ENCODE peak calls at places on chromosomes 4 and X, in four cellular contexts. Q is activated CD8-positive, alpha-beta T cell treated with anti-CD3 and anti-CD28 coated beads for 36 hours; L is nephron progenitor cell; E is spleen. M is an unnamed sample.
A peak's percentile ranks its signal among the peaks of the same experiment; 100 is the strongest.

GRCh38 chr4:22643952-22644351 is 48.8 kb upstream of the GBA3 start:
- DNase-seq in Q (no peak), E (no peak), L (no peak), M (no peak)

GRCh38 chr4:19514276-19515070 is 737.2 kb upstream of the SLIT2 start:
- DNase-seq in Q (no peak), E (no peak), L (no peak), M (no peak)

GRCh38 chr4:43394976-43395375 is 502.5 kb downstream of the GRXCR1 start:
- DNase-seq in Q (no peak), L (no peak), E (no peak), M (no peak)

GRCh38 chr4:168769857-168770256 is 240.2 kb downstream of the CBR4 start:
- DNase-seq in Q (no peak), L (no peak), E (no peak), M (no peak)

GRCh38 chr4:108906006-108906405 is 143.2 kb upstream of the ETNPPL start:
- DNase-seq in E (no peak), L (no peak), Q (no peak), M (no peak)

GRCh38 chrX:7586126-7586525 is 256.8 kb upstream of the VCX start:
- DNase-seq in E (no peak), L (peak; percentile 11), Q (no peak), M (peak; percentile 18)

GRCh38 chrX:76172325-76172887 is 456 bp upstream of the PBDC1 start:
- DNase-seq in L (no peak), Q (no peak), E (no peak), M (no peak)

GRCh38 chrX:40471965-40472648 is 108.7 kb upstream of the ATP6AP2 start:
- DNase-seq in Q (peak; percentile 42), L (peak; percentile 21), E (no peak), M (peak; percentile 28)

GRCh38 chr4:31580843-31581242 is 860.7 kb downstream of the PCDH7 start:
- DNase-seq in E (no peak), Q (no peak), L (no peak), M (no peak)

GRCh38 chr4:94798808-94799207 is 41.1 kb downstream of the BMPR1B start:
- DNase-seq in L (no peak), E (no peak), Q (no peak), M (no peak)

GRCh38 chr4:82984459-82984858 is 26.2 kb downstream of the LIN54 start:
- DNase-seq in L (no peak), E (no peak), Q (peak; percentile 38), M (no peak)

GRCh38 chr4:33104190-33104773 is 2384.1 kb downstream of the PCDH7 start:
- DNase-seq in Q (no peak), E (no peak), L (no peak), M (peak; percentile 5)

GRCh38 chr4:3871181-3871852 is 105.1 kb downstream of the ADRA2C start:
- DNase-seq in L (peak; percentile 83), Q (peak; percentile 57), E (peak; percentile 83), M (no peak)

GRCh38 chr4:74675673-74676279 is 118.5 kb downstream of the BTC start:
- DNase-seq in Q (peak; percentile 4), L (peak; percentile 31), E (no peak), M (peak; percentile 41)

GRCh38 chr4:15779336-15779735 is 1.2 kb downstream of the CD38 start:
- DNase-seq in Q (peak; percentile 16), L (peak; percentile 32), E (no peak), M (no peak)

GRCh38 chr4:168386002-168386401 is 67.5 kb upstream of the DDX60 start:
- DNase-seq in L (no peak), E (peak; percentile 23), Q (no peak), M (no peak)

GRCh38 chrX:22097295-22097694 is 65.2 kb downstream of the PHEX start:
- DNase-seq in L (no peak), Q (no peak), E (no peak), M (no peak)

GRCh38 chr4:54677416-54677815 is 19.7 kb downstream of the KIT start:
- DNase-seq in L (no peak), Q (no peak), E (no peak), M (no peak)

GRCh38 chrX:141220342-141221008 is 21.8 kb downstream of the SPANXC start:
- DNase-seq in E (no peak), Q (no peak), L (no peak), M (no peak)

GRCh38 chr4:172596206-172596605 is 572.4 kb upstream of the GALNT7 start:
- DNase-seq in L (no peak), Q (no peak), E (no peak), M (no peak)

GRCh38 chrX:136168929-136169735 is 21.8 kb downstream of the FHL1 start:
- DNase-seq in L (peak; percentile 41), Q (no peak), E (no peak), M (no peak)

GRCh38 chrX:56792270-56793111 is 63.4 kb downstream of the NBDY start:
- DNase-seq in Q (no peak), L (no peak), E (no peak), M (no peak)

GRCh38 chr4:3311489-3312171 is 18.8 kb downstream of the RGS12 start:
- DNase-seq in L (no peak), E (peak; percentile 27), Q (no peak), M (no peak)

GRCh38 chr4:185282968-185283367 is 73.6 kb downstream of the SNX25 start:
- DNase-seq in L (no peak), E (no peak), Q (no peak), M (no peak)

GRCh38 chr4:74370912-74371311 is 6.0 kb downstream of the EREG start:
- DNase-seq in E (no peak), L (peak; percentile 29), Q (peak; percentile 41), M (peak; percentile 42)

GRCh38 chr4:53183754-53184153 is 182.1 kb downstream of the SCFD2 start:
- DNase-seq in L (no peak), Q (no peak), E (no peak), M (no peak)

GRCh38 chrX:102964941-102965340 is 27.9 kb downstream of the RAB40AL start:
- DNase-seq in Q (no peak), E (no peak), L (no peak), M (no peak)

GRCh38 chrX:52425710-52426245 is 57.0 kb downstream of the XAGE2 start:
- DNase-seq in L (no peak), Q (no peak), E (no peak), M (no peak)

GRCh38 chr4:10092481-10093272 is 23.9 kb downstream of the WDR1 start:
- DNase-seq in E (peak; percentile 72), L (no peak), Q (no peak), M (no peak)

GRCh38 chrX:42085836-42086235 is 162.5 kb upstream of the CASK start:
- DNase-seq in L (no peak), E (no peak), Q (no peak), M (no peak)

GRCh38 chr4:53925050-53925605 is 139.3 kb downstream of the CHIC2 start:
- DNase-seq in E (no peak), Q (no peak), L (no peak), M (no peak)

DNA sequence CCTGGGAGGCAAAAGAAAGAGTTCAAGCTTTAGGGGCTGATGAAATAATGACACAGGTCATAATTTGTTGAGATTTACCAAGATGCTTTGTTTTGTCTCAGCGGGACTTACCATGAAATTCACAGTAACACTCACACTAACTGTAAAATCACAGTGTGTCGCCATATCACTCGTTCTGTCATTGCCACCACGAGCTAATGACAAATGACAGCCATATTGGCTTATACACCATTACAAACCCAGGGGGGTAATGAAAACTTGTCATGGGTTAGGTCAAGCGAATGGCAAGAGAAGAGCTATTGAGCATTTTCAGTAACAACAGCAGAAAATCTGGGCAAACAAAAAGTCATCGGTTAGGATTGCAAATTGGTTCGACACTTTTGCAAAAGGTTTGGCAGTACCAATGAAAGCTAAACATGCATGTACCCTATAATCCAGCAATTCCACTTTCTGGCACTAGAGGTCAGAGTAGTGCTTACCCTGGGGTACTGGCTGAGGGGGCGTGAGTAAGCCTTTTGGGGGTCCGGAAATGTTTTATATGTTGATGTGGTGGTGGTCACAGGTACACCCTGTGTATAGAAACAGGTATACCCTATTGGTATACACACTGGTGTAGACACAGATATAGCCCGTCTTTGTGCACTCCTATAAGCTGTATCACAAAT is 83.9 kb upstream of the RAI2 start:
- DNase-seq in Q (peak; percentile 12), L (peak; percentile 13), E (no peak), M (peak; percentile 1)
- TF ChIP-seq CTCF in Q (peak; percentile 64), L (peak; percentile 49), E (peak; percentile 41), M (peak; percentile 14)

DNA sequence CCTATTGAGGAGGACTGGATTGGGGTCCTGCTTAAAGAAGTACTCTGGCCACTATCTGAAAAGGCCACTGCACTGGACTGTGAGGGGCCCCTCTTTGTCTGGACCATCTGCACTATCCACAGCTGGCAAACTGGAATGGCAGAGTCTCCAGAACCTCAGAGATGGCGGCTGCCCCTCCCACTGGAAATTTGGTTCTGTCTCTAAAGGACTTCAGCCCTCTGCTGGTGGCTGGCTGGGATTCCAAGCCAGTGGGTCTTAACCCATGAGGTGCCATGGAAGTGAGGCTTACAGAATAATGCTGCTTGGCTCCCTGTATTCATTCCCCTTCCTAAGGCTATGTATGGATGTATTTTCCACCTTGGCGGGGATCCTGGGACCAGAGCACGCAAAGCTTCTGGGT is 41.6 kb upstream of the CYLC1 start:
- DNase-seq in Q (no peak), E (no peak), L (no peak), M (no peak)
- TF ChIP-seq CTCF in Q (no peak), E (no peak), L (no peak), M (no peak)

GRCh38 chr4:188971125-188971524 is 831.9 kb downstream of the TRIML1 start:
- DNase-seq in L (no peak), Q (no peak), E (no peak), M (no peak)
- TF ChIP-seq CTCF in L (no peak), Q (no peak), E (no peak), M (no peak)

GRCh38 chrX:154384284-154384892 is 5.3 kb downstream of the EMD start:
- DNase-seq in E (no peak), Q (no peak), L (no peak), M (no peak)
- TF ChIP-seq CTCF in E (peak; percentile 38), Q (no peak), L (no peak), M (no peak)

DNA sequence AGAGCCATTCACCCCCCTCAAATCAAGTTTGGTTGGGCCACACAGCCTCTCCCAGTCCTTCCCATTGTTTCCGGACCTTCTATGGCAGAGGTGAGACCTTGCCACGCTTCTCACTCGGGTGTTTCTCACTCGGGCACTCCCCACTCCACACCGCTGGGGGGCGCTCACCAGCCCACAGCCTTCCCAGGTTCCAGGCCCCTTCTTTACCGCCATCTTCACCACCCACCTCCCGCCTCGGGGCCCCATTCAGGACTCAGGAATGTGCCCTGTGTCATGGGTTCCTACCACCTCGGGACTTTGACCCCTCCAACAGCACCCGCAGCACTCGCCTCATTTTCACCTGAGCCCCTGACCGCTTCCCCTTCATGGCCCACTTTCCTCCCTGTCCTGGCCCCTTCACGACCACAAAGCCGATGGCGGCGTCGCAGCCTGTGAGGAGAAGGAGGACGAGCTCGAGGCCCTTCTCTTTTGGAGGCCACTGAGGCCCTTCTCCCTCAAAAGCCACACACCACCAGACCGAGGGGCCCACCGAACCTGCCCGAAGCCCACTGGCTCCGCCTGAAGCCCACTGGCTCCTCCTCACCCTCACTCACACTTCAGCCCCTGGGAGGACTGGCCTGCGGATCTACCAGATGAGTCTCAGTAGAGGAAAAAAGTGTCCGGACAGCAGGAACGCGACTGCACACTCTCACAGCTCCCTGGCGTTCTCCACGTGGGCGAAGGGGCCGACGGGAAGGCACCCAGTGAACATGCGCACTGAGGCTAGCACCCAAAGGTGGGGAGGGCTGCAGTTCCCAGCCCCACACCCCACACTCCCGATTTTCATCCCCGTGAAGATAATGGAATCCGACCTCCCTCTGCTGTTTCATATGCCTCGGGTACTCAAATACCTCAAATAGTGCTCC is at the start of gene PAGE1:
- DNase-seq in Q (no peak), E (no peak), L (no peak), M (no peak)
- TF ChIP-seq CTCF in Q (no peak), E (no peak), L (no peak), M (no peak)